ENCODE peak calls at places on chromosomes 16 and 17, in six cellular contexts. F, A, L, G, I and K are unnamed samples. For H3K4me1, the result is how much of the 10 kb centered on the place peaks cover.

GRCh38 chr17:19020016-19020415 is 15.5 kb upstream of the FAM83G start:
- DNase-seq in F (no peak), A (no peak), L (no peak), G (no peak), I (no peak), K (no peak)

GRCh38 chr16:88558457-88559442 is 11.5 kb upstream of the ZC3H18 start:
- DNase-seq in F (peak), A (peak), L (peak), G (peak), I (peak), K (peak)

GRCh38 chr17:52064791-52065211 is 93.7 kb downstream of the CA10 start:
- DNase-seq in F (no peak), A (no peak), L (no peak), G (no peak), I (peak), K (no peak)

GRCh38 chr17:71286625-71287024 is 834.2 kb upstream of the SOX9 start:
- DNase-seq in F (no peak), A (peak), L (no peak), G (no peak), I (no peak), K (no peak)

GRCh38 chr16:72308396-72308795 is 136.4 kb upstream of the PMFBP1 start:
- DNase-seq in F (no peak), A (no peak), L (no peak), G (no peak), I (no peak), K (no peak)

GRCh38 chr17:47315451-47316266 is 8.1 kb upstream of the EFCAB13 start:
- DNase-seq in F (peak), A (no peak), L (peak), G (peak), I (peak), K (peak)

GRCh38 chr16:28001184-28001583 is 62.3 kb downstream of the GSG1L start:
- DNase-seq in F (no peak), A (no peak), L (no peak), G (no peak), I (no peak), K (no peak)

GRCh38 chr17:11996722-11997146 is 541 bp downstream of the ZNF18 start:
- DNase-seq in F (peak), A (no peak), L (no peak), G (peak), I (peak), K (peak)

GRCh38 chr17:37527249-37527851 is 37.7 kb downstream of the DUSP14 start:
- DNase-seq in F (peak), A (no peak), L (peak), G (peak), I (peak), K (peak)

GRCh38 chr17:7325031-7325528 is 4.1 kb downstream of the NEURL4 start:
- DNase-seq in F (no peak), A (no peak), L (no peak), G (no peak), I (no peak), K (no peak)

GRCh38 chr16:85686912-85687591 is 1.7 kb downstream of the GINS2 start:
- DNase-seq in F (peak), A (no peak), L (no peak), G (no peak), I (no peak), K (no peak)

GRCh38 chr17:17119533-17119932 is 77.3 kb downstream of the MPRIP start:
- DNase-seq in F (peak), A (no peak), L (no peak), G (no peak), I (peak), K (no peak)

GRCh38 chr16:89167425-89167941 is 4.1 kb upstream of the CDH15 start:
- DNase-seq in F (peak), A (peak), L (peak), G (peak), I (peak), K (peak)

GRCh38 chr17:65742433-65743312 is 181.2 kb upstream of the AXIN2 start:
- DNase-seq in F (peak), A (no peak), L (peak), G (peak), I (peak), K (no peak)

GRCh38 chr16:50838885-50839284 is 97.0 kb downstream of the CYLD start:
- DNase-seq in F (no peak), A (no peak), L (no peak), G (no peak), I (no peak), K (no peak)

DNA sequence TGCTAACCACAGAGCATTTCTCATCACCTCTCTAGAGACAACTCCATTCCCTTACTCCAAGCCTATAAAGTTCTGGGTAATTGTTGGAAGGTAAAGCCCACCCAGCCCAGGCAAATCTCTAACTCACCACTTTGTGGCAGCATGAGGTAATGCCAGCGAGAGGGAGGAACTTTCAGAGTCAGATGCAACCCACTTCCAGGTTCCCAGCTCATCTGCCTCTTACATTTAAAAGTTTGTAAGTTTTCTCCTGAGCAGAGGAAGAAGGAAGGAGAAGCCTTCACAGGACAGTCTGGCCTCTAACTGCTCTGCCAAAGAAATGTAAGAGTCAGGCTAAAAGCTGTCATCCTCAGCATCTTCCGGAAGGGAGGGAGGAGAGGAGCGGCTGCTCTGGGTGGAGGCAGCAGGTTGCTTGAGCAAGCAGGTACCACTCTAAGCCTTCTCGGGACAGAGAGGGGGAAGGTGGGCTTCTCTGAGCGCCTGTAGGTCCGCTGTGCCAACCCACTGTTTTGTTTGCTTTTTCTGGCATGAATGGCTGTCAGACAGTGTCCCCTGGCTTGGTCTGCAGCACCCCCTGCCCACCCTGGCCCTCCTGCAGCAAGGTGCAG is 1.0 kb downstream of the ZNF319 start:
- DNase-seq in F (no peak), A (no peak), L (peak), G (no peak), I (peak), K (peak)
- H3K4me1 ChIP-seq in F (under half), A (under half), L (under half), G (under half), I (under half), K (under half)

GRCh38 chr17:40857535-40857934 is 9.5 kb downstream of the KRT12 start:
- DNase-seq in F (no peak), A (no peak), L (no peak), G (no peak), I (peak), K (no peak)
- H3K9ac ChIP-seq in F (peak), A (no peak), L (no peak), G (no peak), I (peak), K (no peak)

DNA sequence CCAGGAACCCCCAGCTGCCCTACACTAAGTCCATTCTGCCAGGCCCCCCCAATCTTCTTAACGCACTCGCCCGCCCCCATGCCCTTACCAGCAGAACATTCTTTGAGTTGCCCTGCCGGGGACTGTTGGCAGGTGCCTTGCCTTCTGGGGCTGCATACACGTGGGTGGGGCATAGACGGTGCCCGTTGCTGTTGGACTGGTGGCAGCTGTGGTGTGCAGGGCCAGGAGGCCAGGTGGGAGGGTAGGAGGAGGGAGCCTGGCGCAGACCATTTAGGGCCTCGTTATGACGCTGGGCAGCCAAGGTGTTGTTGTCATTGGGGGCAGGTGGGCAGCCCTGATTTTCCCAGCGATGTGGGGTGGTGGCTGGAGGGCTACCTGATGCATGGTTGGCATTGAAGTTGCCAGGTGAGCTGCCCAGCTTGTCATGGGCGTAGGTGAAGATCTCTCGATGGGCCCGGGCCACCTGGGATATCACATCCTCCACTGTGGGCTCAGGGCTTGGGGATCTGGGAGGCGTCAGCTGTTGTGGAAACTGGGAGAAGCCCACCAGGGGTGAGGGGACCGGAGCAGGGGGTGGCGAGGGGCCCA is 4.9 kb downstream of the NR1D1 start:
- DNase-seq in F (no peak), A (no peak), L (no peak), G (no peak), I (no peak), K (no peak)
- H3K4me1 ChIP-seq in F (under half), A (under half), L (under half), G (under half), I (under half), K (under half)

DNA sequence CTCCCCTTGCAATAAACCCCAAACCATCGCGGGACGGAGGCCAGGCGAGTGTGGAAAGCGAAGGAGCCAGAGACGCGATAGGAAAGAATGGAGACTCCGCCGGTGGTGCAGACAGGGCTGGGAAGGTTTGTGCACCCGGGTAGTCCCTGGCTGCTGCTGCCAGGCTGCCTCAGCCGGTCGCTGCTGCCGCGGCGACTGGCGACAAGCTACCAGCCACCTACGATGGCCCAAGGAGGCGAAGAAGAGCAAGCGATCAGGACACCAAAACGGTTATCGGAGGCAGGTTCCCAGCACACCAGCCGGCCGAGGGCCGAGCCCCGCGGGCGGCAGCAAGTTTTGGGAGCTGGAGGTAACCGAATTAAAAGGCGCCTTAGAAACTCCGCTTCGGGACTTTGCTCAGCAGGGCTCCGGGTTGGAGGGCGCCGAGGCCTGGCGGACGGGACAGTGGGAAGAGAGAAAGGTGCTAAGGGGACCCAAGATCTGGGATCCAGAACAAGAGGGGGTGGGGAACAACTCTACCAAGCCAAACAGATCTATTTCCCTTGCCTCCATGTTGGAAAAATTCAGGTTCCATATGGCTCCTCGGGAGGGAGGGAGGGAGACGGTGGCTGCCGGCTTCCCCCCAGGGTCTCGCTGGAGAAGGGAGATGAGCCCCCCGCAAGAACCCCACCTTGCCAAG is 9.6 kb upstream of the HOXB2 start:
- DNase-seq in F (no peak), A (peak), L (peak), G (no peak), I (no peak), K (no peak)
- H3K9ac ChIP-seq in F (peak), A (no peak), L (no peak), G (no peak), I (peak), K (no peak)

DNA sequence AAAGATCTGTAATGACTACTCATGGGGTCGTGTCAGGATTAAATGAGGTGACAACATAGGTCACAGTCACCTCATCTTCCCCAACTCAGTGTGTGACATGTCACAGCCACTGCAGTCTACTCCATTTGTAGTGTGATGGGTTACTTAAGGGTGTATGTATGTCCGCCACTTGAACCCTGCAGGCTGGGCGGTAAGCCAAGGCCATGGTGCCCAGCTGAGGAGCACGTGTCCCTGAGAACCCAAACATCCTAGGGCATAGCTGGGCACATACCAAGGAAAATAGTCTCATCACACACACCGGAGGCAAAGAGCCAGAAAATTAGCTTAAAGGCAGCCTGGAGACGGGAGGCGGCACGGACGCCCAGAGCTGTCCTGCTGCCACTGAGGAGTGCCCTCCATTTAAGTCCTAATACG is 8.2 kb downstream of the DCAKD start:
- DNase-seq in F (no peak), A (no peak), L (no peak), G (no peak), I (peak), K (no peak)
- H3K4me1 ChIP-seq in F (under half), A (under half), L (under half), G (under half), I (under half), K (under half)

GRCh38 chr16:25264599-25264998 is 7.0 kb upstream of the ZKSCAN2 start:
- DNase-seq in F (peak), A (no peak), L (peak), G (no peak), I (peak), K (peak)
- H3K9ac ChIP-seq in F (no peak), A (no peak), L (no peak), G (no peak), I (no peak), K (no peak)

GRCh38 chr17:49952209-49952911 is 16.6 kb upstream of the DLX4 start:
- DNase-seq in F (peak), A (peak), L (peak), G (peak), I (peak), K (peak)
- H3K4me1 ChIP-seq in F (under half), A (under half), L (under half), G (under half), I (under half), K (under half)

GRCh38 chr17:38875477-38876080 is 5.7 kb downstream of the LASP1 start:
- DNase-seq in F (no peak), A (peak), L (no peak), G (no peak), I (peak), K (no peak)

GRCh38 chr17:38877130-38877851 is 7.4 kb downstream of the LASP1 start:
- DNase-seq in F (no peak), A (peak), L (peak), G (no peak), I (no peak), K (peak)

GRCh38 chr17:38873646-38874380 is 4.0 kb downstream of the LASP1 start:
- DNase-seq in F (no peak), A (peak), L (peak), G (no peak), I (peak), K (no peak)

GRCh38 chr17:38872671-38873385 is 3.0 kb downstream of the LASP1 start:
- DNase-seq in F (no peak), A (no peak), L (no peak), G (no peak), I (peak), K (peak)

GRCh38 chr17:38874505-38875419 is 4.9 kb downstream of the LASP1 start:
- DNase-seq in F (no peak), A (peak), L (no peak), G (no peak), I (peak), K (no peak)
- H3K9ac ChIP-seq in F (no peak), A (no peak), L (no peak), G (peak), I (peak), K (no peak)

DNA sequence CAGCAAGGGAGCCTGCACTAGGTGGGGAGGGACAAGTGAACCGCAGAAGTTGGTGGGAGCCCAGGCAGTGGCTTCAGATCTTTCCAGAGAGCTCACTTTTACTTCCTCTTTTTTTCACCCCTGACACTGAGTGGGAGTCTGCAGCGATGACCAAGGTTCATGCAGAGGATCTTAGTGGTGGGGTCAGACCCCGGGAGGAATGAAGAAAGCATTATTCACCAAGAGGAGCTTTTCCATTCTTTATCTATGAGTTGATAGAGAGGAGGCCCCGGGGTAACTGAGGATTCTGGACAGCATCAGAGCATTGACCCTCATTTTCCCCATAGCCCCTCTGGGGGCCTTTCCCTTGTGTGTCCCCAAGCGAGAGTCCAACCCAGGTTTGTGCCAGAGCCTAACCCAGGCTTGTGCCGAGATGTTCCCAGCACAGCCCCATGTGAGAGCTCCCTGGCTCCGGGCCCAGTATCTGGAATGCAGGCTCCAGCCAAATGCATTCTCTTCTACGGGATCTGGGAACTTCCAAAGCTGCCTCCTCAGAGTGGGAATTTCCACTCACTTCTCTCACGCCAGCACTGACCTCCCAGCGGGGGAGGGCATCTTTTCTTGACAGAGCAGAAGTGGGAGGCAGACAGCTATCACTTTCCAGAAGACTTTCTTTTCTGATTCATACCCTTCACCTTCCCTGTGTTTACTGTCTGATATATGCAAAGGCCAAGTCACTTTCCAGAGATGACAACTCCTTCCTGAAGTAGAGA is 2.8 kb upstream of the CCL2 start:
- DNase-seq in F (no peak), A (no peak), L (no peak), G (no peak), I (peak), K (no peak)
- H3K4me1 ChIP-seq in F (under half), A (under half), L (under half), G (under half), I (half or more), K (under half)